ENCODE peak calls at places on chromosomes 5 and 9, in seven cellular contexts. B is HFFc6, I is foreskin fibroblast, X is fibroblast of mammary gland, Z is kidney epithelial cell, W is psoas muscle, R is WERI-Rb-1. O is an unnamed sample.

GRCh38 chr5:127892467-127893207 is 189.4 kb downstream of the CCDC192 start:
- DNase-seq in X (peak), I (no peak), R (no peak), Z (no peak), W (no peak), B (no peak), O (peak)

GRCh38 chr5:180718810-180719453 is 20.9 kb downstream of the OR2Y1 start:
- DNase-seq in W (no peak), Z (peak), R (peak), B (peak), I (peak), X (peak), O (peak)

GRCh38 chr9:96136992-96137665 is 164.8 kb downstream of the HSD17B3 start:
- DNase-seq in I (peak), Z (no peak), B (peak), R (no peak), X (peak), W (no peak), O (no peak)

GRCh38 chr5:38404667-38405276 is 146.4 kb downstream of the EGFLAM start:
- DNase-seq in Z (no peak), X (no peak), R (peak), B (no peak), I (no peak), W (no peak), O (peak)

GRCh38 chr5:134510970-134511795 is 14.3 kb upstream of the JADE2 start:
- DNase-seq in Z (peak), R (peak), I (peak), B (peak), W (no peak), X (peak), O (peak)

GRCh38 chr5:112279082-112279481 is 140.0 kb downstream of the EPB41L4A start:
- DNase-seq in I (no peak), B (no peak), W (no peak), Z (no peak), X (no peak), R (no peak), O (no peak)

GRCh38 chr9:34419716-34420504 is 38.5 kb downstream of the FAM219A start:
- DNase-seq in W (no peak), X (no peak), Z (no peak), I (no peak), R (no peak), B (no peak), O (no peak)

GRCh38 chr9:36980148-36980974 is 53.7 kb downstream of the PAX5 start:
- DNase-seq in R (peak), Z (no peak), W (no peak), X (no peak), B (no peak), I (no peak), O (no peak)

GRCh38 chr5:54885636-54886035 is 99.8 kb downstream of the ESM1 start:
- DNase-seq in W (no peak), X (no peak), I (no peak), R (peak), B (no peak), Z (no peak), O (no peak)

GRCh38 chr9:133525677-133526076 is 918 bp upstream of the MYMK start:
- DNase-seq in Z (no peak), B (no peak), R (no peak), W (no peak), X (no peak), I (no peak), O (no peak)
- TF ChIP-seq CTCF in Z (no peak), B (no peak), R (no peak), W (no peak), X (no peak), I (no peak), O (no peak)

DNA sequence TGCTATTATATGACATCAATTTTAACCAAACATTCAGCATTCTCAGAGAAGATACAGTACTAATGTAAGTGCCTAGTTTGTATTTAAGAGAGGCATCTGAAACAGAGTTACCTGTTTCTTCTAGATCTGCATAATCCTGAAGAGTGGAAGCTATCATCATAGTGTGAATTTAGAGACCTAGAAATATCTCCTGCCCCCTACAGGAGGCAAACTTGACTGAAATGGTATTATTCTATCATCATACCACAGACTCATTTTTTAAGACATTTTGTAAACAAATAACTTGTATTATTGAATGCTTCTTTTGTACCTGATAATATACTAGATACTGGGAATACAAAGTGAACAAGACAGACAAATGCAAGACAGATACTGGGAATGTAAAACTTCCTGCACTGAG is 216.8 kb upstream of the RPS23 start:
- DNase-seq in B (peak), X (peak), W (no peak), Z (no peak), R (no peak), I (peak), O (no peak)
- TF ChIP-seq CTCF in B (peak), X (peak), W (no peak), Z (peak), R (no peak), I (peak), O (peak)

DNA sequence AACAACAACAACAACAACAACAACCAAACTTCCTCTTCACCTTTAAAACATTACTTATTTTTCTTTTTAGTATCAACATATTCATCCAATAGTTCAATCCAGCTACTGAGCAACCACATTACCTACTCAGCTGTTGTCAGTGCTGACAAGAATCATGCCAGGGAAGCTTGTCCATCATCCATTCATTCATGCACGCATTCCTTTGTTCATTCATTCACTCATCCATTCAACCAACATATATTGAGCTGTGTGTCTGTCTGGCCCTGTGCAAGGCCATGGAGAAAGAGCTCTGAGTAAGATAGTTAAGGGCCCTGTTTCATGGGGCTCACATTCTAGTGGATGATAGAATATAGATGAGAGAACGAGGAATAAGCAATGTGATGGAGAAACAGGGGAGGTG is 80.2 kb upstream of the TBC1D2 start:
- DNase-seq in I (no peak), X (no peak), W (no peak), R (no peak), B (no peak), Z (no peak), O (no peak)
- TF ChIP-seq CTCF in I (no peak), X (no peak), W (no peak), R (no peak), B (no peak), Z (no peak), O (no peak)

DNA sequence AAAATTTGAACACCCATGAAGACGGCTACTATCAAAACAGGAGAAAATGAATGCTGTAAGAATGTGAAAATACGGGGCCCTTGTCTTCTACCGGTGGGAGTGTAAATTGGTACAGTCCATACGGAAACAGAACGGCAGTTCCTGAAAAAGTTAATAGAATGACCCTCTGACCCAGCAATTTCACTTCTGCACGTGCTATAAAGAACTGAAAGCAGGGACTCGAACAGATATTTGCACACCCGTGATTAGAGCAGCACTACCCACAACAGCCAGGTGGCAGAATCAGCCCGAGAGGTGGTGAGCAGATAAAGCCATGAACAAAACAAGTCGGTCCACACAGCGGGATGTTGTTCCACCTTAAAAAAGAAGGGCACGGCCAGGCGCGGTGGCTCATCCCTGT is 22.6 kb upstream of the SLC12A7 start:
- DNase-seq in B (no peak), X (no peak), I (no peak), R (no peak), Z (no peak), W (no peak), O (no peak)
- TF ChIP-seq CTCF in B (no peak), X (no peak), I (no peak), R (peak), Z (no peak), W (no peak), O (no peak)

GRCh38 chr9:136529516-136530471 is 16.1 kb downstream of the NOTCH1 start:
- DNase-seq in Z (no peak), R (no peak), B (no peak), X (no peak), I (no peak), W (no peak), O (no peak)
- TF ChIP-seq CTCF in Z (no peak), R (no peak), B (no peak), X (no peak), I (no peak), W (no peak), O (no peak)

DNA sequence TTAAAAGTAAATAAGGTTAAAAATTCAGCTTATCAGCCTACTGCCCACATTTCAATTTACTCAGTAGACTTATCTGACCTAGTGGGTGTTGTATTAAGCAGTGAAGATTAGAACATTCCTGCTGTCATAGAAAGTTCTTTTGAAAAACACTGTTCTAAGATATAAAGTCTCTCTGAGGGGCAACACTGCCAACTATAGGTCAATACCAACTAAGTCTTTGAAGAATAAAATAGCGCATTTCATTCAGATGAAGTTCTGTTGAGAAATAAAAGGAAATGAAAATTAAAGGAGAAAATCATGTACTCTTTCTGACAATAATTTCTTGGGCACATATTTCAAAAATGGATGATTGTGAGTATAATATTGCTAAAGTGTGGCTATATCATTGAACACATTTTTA is 86.8 kb downstream of the PTPRD start:
- DNase-seq in Z (no peak), I (no peak), X (no peak), W (no peak), R (no peak), B (no peak), O (no peak)
- TF ChIP-seq CTCF in Z (peak), I (no peak), X (no peak), W (no peak), R (no peak), B (no peak), O (no peak)

DNA sequence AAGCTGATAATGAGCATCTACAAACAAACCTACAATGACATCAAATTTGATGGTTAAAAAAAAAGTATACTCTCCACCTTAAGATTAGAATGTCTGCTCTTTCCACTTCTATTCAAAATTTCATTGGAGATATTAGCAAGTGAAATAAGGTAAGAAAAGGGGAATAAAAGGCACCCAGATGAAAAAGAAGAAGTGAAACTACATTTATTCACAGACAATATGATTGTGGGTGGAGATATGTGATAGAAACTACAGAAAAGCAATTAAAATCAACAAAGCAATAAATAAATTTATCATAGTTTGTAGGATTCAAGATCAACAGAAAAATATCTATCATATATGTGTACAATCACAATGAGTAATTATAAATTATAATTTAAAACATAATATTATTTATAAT is 395.1 kb upstream of the CCNH start:
- DNase-seq in W (no peak), Z (no peak), R (no peak), B (no peak), I (no peak), X (no peak), O (no peak)
- TF ChIP-seq CTCF in W (no peak), Z (no peak), R (no peak), B (no peak), I (no peak), X (no peak), O (no peak)